ENCODE peak calls at places on chromosomes 4 and X, in four cellular contexts. N is endothelial cell; I is right lobe of liver; Z is naive thymus-derived CD8-positive, alpha-beta T cell. S is an unnamed sample.

GRCh38 chrX:13047752-13048151 is 3.3 kb upstream of the FAM9C start:
- DNase-seq in Z (no peak), I (no peak), N (no peak), S (no peak)

GRCh38 chrX:8815460-8816065 is 14.4 kb upstream of the FAM9A start:
- DNase-seq in N (peak), Z (peak), I (no peak), S (no peak)

GRCh38 chr4:145565328-145565727 is 53.9 kb upstream of the MMAA start:
- DNase-seq in N (no peak), I (no peak), Z (no peak), S (peak)

GRCh38 chr4:145883173-145883572 is 55.5 kb downstream of the ZNF827 start:
- DNase-seq in I (no peak), Z (no peak), N (no peak), S (no peak)

GRCh38 chrX:115023139-115023538 is 5.7 kb upstream of the IL13RA2 start:
- DNase-seq in I (no peak), N (no peak), Z (no peak), S (peak)

GRCh38 chr4:76279462-76279861 is 27.1 kb upstream of the STBD1 start:
- DNase-seq in I (no peak), N (no peak), Z (peak), S (no peak)

GRCh38 chr4:55742655-55743191 is 76.9 kb upstream of the EXOC1L start:
- DNase-seq in Z (no peak), N (no peak), I (no peak), S (no peak)

GRCh38 chrX:72408885-72409284 is 103.2 kb upstream of the CITED1 start:
- DNase-seq in I (no peak), Z (no peak), N (no peak), S (no peak)

GRCh38 chr4:73221734-73222133 is 36.9 kb downstream of the ANKRD17 start:
- DNase-seq in N (no peak), Z (no peak), I (no peak), S (no peak)

GRCh38 chr4:182245541-182246245 is 2.5 kb downstream of the TENM3 start:
- DNase-seq in I (no peak), Z (no peak), N (no peak), S (peak)

GRCh38 chrX:68936608-68937007 is 107.8 kb downstream of the EFNB1 start:
- DNase-seq in I (no peak), Z (no peak), N (no peak), S (peak)

GRCh38 chrX:65668362-65669310 is 1.2 kb downstream of the MSN start:
- DNase-seq in Z (peak), I (peak), N (peak), S (peak)

GRCh38 chrX:37652053-37652452 is 33.5 kb upstream of the XK start:
- DNase-seq in Z (no peak), I (no peak), N (no peak), S (no peak)

GRCh38 chrX:125090046-125090445 is 229.6 kb upstream of the TEX13C start:
- DNase-seq in N (no peak), Z (no peak), I (no peak), S (no peak)

GRCh38 chrX:112008724-112009123 is 73.9 kb downstream of the TRPC5 start:
- DNase-seq in I (no peak), N (no peak), Z (no peak), S (no peak)